ENCODE peak calls at places on chromosomes 1 and 21, in seven cellular contexts. J is IMR-90, Q is H1, B is A549, R is GM12878, U is K562, I is HepG2. Z is an unnamed sample.

GRCh38 chr1:48532976-48533375 is 61.0 kb upstream of the SPATA6 start:
- DNase-seq in Q (no peak), B (no peak), R (no peak), J (no peak), I (no peak), U (no peak), Z (no peak)

GRCh38 chr1:111553199-111553598 is 49.8 kb upstream of the ADORA3 start:
- DNase-seq in J (peak; percentile 89), R (no peak), U (no peak), B (no peak), I (no peak), Q (no peak), Z (no peak)

GRCh38 chr1:186617860-186618780 is 62.1 kb downstream of the PTGS2 start:
- DNase-seq in I (no peak), J (no peak), Q (no peak), R (peak; percentile 73), U (no peak), B (peak; percentile 56), Z (no peak)

GRCh38 chr1:15975805-15976680 is at the start of gene ZBTB17:
- DNase-seq in R (peak; percentile 79), Q (peak; percentile 95), B (peak; percentile 84), J (peak; percentile 91), I (peak; percentile 85), U (peak; percentile 98), Z (peak; percentile 97)

GRCh38 chr1:109201123-109201703 is 12.5 kb upstream of the SARS1 start:
- DNase-seq in U (peak; percentile 91), R (no peak), Q (peak; percentile 86), J (peak; percentile 96), B (peak; percentile 36), I (peak; percentile 49), Z (peak; percentile 56)

GRCh38 chr1:219298581-219299148 is 125.0 kb downstream of the LYPLAL1 start:
- DNase-seq in J (peak; percentile 69), Q (no peak), I (no peak), U (no peak), R (no peak), B (no peak), Z (no peak)

GRCh38 chr1:19120070-19120469 is 90.0 kb downstream of the UBR4 start:
- DNase-seq in I (no peak), Q (no peak), R (no peak), J (no peak), B (no peak), U (no peak), Z (no peak)

GRCh38 chr1:52534928-52535764 is 17.7 kb downstream of the TUT4 start:
- DNase-seq in B (no peak), Q (no peak), R (no peak), U (peak; percentile 31), J (peak; percentile 83), I (no peak), Z (no peak)

GRCh38 chr1:155012760-155013602 is 10.4 kb downstream of the ZBTB7B start:
- DNase-seq in R (no peak), J (no peak), Q (no peak), B (no peak), I (no peak), U (no peak), Z (no peak)

GRCh38 chr1:39214021-39214713 is 9.7 kb downstream of the MACF1 start:
- DNase-seq in I (peak; percentile 99), U (peak; percentile 80), Q (no peak), J (no peak), B (no peak), R (no peak), Z (no peak)

GRCh38 chr1:213419369-213420030 is 368.5 kb downstream of the RPS6KC1 start:
- DNase-seq in Q (no peak), U (no peak), B (no peak), R (no peak), I (peak; percentile 49), J (no peak), Z (no peak)

GRCh38 chr1:9319789-9320519 is 27.3 kb downstream of the SPSB1 start:
- DNase-seq in B (no peak), J (no peak), U (no peak), Q (peak; percentile 61), R (no peak), I (no peak), Z (no peak)

GRCh38 chr1:200869753-200870391 is 2.9 kb upstream of the GPR25 start:
- DNase-seq in I (no peak), R (peak; percentile 82), U (no peak), Q (no peak), B (no peak), J (no peak), Z (no peak)

GRCh38 chr1:15351301-15351700 is 58.4 kb upstream of the EFHD2 start:
- DNase-seq in B (no peak), R (no peak), U (no peak), I (no peak), Q (no peak), J (no peak), Z (no peak)

GRCh38 chr21:34834852-34835501 is 166.2 kb downstream of the CLIC6 start:
- DNase-seq in I (no peak), Q (no peak), U (no peak), B (no peak), J (no peak), R (no peak), Z (no peak)

GRCh38 chr1:7230121-7230895 is 445.1 kb downstream of the CAMTA1 start:
- DNase-seq in R (no peak), I (no peak), B (no peak), Q (no peak), J (no peak), U (no peak), Z (peak; percentile 32)

GRCh38 chr1:174023438-174023837 is 1.3 kb upstream of the RC3H1 start:
- DNase-seq in J (peak; percentile 50), I (no peak), B (peak; percentile 34), Q (no peak), U (no peak), R (no peak), Z (peak; percentile 29)

GRCh38 chr21:32257952-32258785 is 20.7 kb downstream of the MIS18A start:
- DNase-seq in B (peak; percentile 47), I (peak; percentile 73), J (peak; percentile 85), U (peak; percentile 77), R (no peak), Q (peak; percentile 74), Z (peak; percentile 81)

GRCh38 chr21:45887121-45887611 is 94.4 kb upstream of the COL6A1 start:
- DNase-seq in Q (no peak), R (no peak), U (no peak), J (no peak), B (no peak), I (no peak), Z (peak; percentile 85)

GRCh38 chr1:81231729-81232038 is 569.0 kb upstream of the ADGRL2 start:
- DNase-seq in J (peak; percentile 11), Q (no peak), U (no peak), I (no peak), B (no peak), R (no peak), Z (peak; percentile 36)

GRCh38 chr1:2975466-2976179 is 45.6 kb upstream of the ACTRT2 start:
- DNase-seq in B (no peak), J (no peak), U (no peak), I (no peak), R (no peak), Q (no peak), Z (no peak)

GRCh38 chr1:227940791-227941241 is 6.9 kb downstream of the WNT9A start:
- DNase-seq in J (no peak), U (no peak), I (no peak), B (no peak), R (no peak), Q (no peak), Z (no peak)

GRCh38 chr1:14255231-14255630 is 343.3 kb upstream of the KAZN start:
- DNase-seq in U (no peak), B (no peak), I (no peak), R (no peak), J (no peak), Q (no peak), Z (no peak)

GRCh38 chr1:46533179-46533864 is 18.1 kb downstream of the KNCN start:
- DNase-seq in J (peak; percentile 26), U (no peak), I (no peak), Q (peak; percentile 78), R (no peak), B (no peak), Z (peak; percentile 77)

GRCh38 chr1:182340233-182341058 is 51.1 kb downstream of the GLUL start:
- DNase-seq in Q (no peak), B (no peak), J (no peak), R (no peak), I (peak; percentile 37), U (peak; percentile 17), Z (no peak)

GRCh38 chr1:31861346-31861745 is 45.5 kb upstream of the SPOCD1 start:
- DNase-seq in J (no peak), Q (no peak), R (peak; percentile 24), B (no peak), U (peak; percentile 59), I (no peak), Z (no peak)

DNA sequence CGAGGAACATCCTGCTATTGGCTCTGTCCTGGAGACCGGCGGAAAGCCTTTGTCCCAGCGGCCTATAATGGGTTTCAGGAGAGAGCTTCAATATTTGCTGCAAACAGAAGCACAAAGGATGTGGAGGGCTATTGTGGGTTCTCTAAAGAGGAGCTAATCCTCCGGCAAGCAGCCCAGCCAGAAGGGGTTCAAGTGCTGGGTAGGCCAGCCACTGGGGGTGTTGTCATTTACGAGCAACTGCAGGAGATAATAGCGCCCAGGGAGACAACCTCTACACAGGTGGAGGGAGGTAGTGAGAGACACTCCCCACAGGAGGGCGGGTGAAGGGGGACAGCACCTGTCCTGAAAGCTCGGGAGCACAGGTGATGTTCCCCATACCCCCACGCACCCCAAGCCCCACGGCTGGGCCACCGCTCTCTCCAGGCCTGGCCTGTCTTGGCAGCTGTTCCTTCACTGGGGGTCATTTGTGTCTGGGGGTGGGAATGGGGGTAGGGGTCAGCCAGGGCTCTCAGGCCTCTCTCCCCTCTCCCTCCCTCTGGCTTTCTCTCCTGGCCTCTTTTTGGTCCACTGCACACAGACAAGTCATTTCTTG is 21.9 kb upstream of the SLC26A9 start:
- DNase-seq in R (no peak), J (no peak), Q (no peak), U (no peak), B (no peak), I (no peak), Z (no peak)
- TF ChIP-seq RFX5 in R (no peak), J (no peak), Q (no peak), U (no peak), B (no peak), I (no peak), Z (no peak)

GRCh38 chr1:225875044-225875822 is 6.9 kb downstream of the TMEM63A start:
- DNase-seq in U (no peak), B (no peak), R (no peak), J (no peak), Q (no peak), I (no peak), Z (no peak)
- TF ChIP-seq RFX5 in U (no peak), B (no peak), R (no peak), J (no peak), Q (no peak), I (no peak), Z (no peak)

GRCh38 chr1:159892944-159893343 is 7.0 kb downstream of the CFAP45 start:
- DNase-seq in Q (no peak), B (no peak), J (no peak), I (no peak), R (no peak), U (no peak), Z (no peak)
- TF ChIP-seq RFX5 in Q (no peak), B (no peak), J (no peak), I (no peak), R (no peak), U (no peak), Z (no peak)

DNA sequence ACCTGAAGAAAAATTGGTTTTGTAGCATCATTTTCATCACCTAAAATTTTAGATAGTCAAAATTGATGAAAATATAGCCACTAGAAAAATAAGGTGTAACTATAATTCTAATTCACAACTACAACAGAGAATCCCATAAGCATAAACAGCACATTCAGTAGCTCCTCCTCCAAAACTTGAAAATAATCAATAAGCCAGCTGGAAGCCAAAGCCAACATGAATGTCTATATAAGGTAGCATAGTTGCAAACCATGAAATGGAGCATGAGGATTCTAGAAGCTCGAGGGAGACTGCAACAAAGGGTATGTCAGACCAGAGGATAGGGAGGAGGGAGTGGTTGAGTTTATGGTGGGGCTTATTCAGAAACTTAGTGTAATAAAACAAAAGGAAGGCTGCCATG is 22.4 kb downstream of the ACBD3 start:
- DNase-seq in U (no peak), I (no peak), Q (no peak), R (no peak), J (no peak), B (no peak), Z (no peak)
- TF ChIP-seq RFX5 in U (no peak), I (no peak), Q (no peak), R (no peak), J (no peak), B (no peak), Z (no peak)

Z was measured in SK-N-SH.